ENCODE peak calls at places on chromosomes 7 and 10, in ten cellular contexts. D, Y, T, Q, P, V, C, H, S and U are unnamed samples.

GRCh38 chr10:87650838-87651237 is 8.8 kb upstream of the PAPSS2 start:
- DNase-seq in D (no peak), Y (no peak), T (no peak), Q (no peak), P (no peak), V (no peak), C (no peak), H (no peak), S (no peak), U (no peak)

GRCh38 chr7:47472444-47473157 is 109.3 kb downstream of the TNS3 start:
- DNase-seq in D (no peak), Y (no peak), T (no peak), Q (no peak), P (no peak), V (no peak), C (no peak), H (no peak), S (no peak), U (no peak)

GRCh38 chr7:79610301-79610700 is 156.8 kb upstream of the MAGI2 start:
- DNase-seq in D (no peak), Y (no peak), T (no peak), Q (no peak), P (no peak), V (no peak), C (no peak), H (no peak), S (no peak), U (no peak)

GRCh38 chr10:97355571-97355975 is 21.0 kb upstream of the FRAT2 start:
- DNase-seq in D (no peak), Y (no peak), T (no peak), Q (no peak), P (no peak), V (no peak), C (no peak), H (no peak), S (no peak), U (no peak)

GRCh38 chr10:112801748-112802147 is 148.3 kb upstream of the TCF7L2 start:
- DNase-seq in D (no peak), Y (no peak), T (no peak), Q (no peak), P (no peak), V (no peak), C (no peak), H (no peak), S (no peak), U (no peak)

GRCh38 chr10:60611291-60611747 is 167.0 kb upstream of the CDK1 start:
- DNase-seq in D (no peak), Y (no peak), T (no peak), Q (no peak), P (peak), V (no peak), C (no peak), H (no peak), S (peak), U (no peak)

GRCh38 chr7:133081119-133081604 is 728 bp downstream of the CHCHD3 start:
- DNase-seq in D (no peak), Y (no peak), T (no peak), Q (no peak), P (no peak), V (peak), C (no peak), H (no peak), S (no peak), U (no peak)

GRCh38 chr10:17200885-17201164 is 647 bp downstream of the TRDMT1 start:
- DNase-seq in D (peak), Y (no peak), T (peak), Q (peak), P (peak), V (no peak), C (no peak), H (no peak), S (peak), U (no peak)

GRCh38 chr7:95766657-95767056 is 5.7 kb upstream of the DYNC1I1 start:
- DNase-seq in D (no peak), Y (no peak), T (no peak), Q (no peak), P (no peak), V (no peak), C (no peak), H (no peak), S (no peak), U (no peak)

GRCh38 chr7:111424768-111425167 is 137.5 kb downstream of the IMMP2L start:
- DNase-seq in D (no peak), Y (no peak), T (no peak), Q (no peak), P (peak), V (no peak), C (no peak), H (no peak), S (peak), U (no peak)

GRCh38 chr7:111855161-111855841 is 293.0 kb upstream of the IMMP2L start:
- DNase-seq in D (peak), Y (no peak), T (peak), Q (peak), P (peak), V (no peak), C (no peak), H (no peak), S (peak), U (no peak)

GRCh38 chr7:150435390-150436073 is 14.9 kb upstream of the GIMAP8 start:
- DNase-seq in D (no peak), Y (no peak), T (no peak), Q (no peak), P (no peak), V (peak), C (no peak), H (no peak), S (no peak), U (no peak)

GRCh38 chr7:5557920-5558401 is 134.3 kb upstream of the TNRC18 start:
- DNase-seq in D (no peak), Y (no peak), T (peak), Q (peak), P (peak), V (peak), C (peak), H (no peak), S (no peak), U (no peak)

GRCh38 chr7:44143606-44144250 is 2.6 kb upstream of the MYL7 start:
- DNase-seq in D (no peak), Y (no peak), T (peak), Q (peak), P (no peak), V (peak), C (peak), H (no peak), S (no peak), U (no peak)

GRCh38 chr7:111107989-111108388 is 17.1 kb downstream of the LRRN3 start:
- DNase-seq in D (peak), Y (no peak), T (no peak), Q (no peak), P (no peak), V (peak), C (no peak), H (no peak), S (no peak), U (no peak)

GRCh38 chr10:110357252-110357780 is 52.6 kb upstream of the SMNDC1 start:
- DNase-seq in D (no peak), Y (peak), T (no peak), Q (peak), P (no peak), V (no peak), C (no peak), H (peak), S (peak), U (peak)

GRCh38 chr7:143416565-143417149 is 8.0 kb upstream of the EPHA1 start:
- DNase-seq in D (peak), Y (no peak), T (no peak), Q (no peak), P (peak), V (no peak), C (no peak), H (no peak), S (peak), U (no peak)

GRCh38 chr7:2820508-2820934 is 23.6 kb downstream of the GNA12 start:
- DNase-seq in D (no peak), Y (no peak), T (peak), Q (no peak), P (peak), V (peak), C (no peak), H (no peak), S (peak), U (no peak)

GRCh38 chr10:69037489-69037888 is 48.9 kb downstream of the KIFBP start:
- DNase-seq in D (no peak), Y (no peak), T (no peak), Q (no peak), P (no peak), V (no peak), C (no peak), H (no peak), S (no peak), U (no peak)

GRCh38 chr7:117399820-117400422 is 27.4 kb downstream of the ASZ1 start:
- DNase-seq in D (peak), Y (no peak), T (no peak), Q (no peak), P (peak), V (no peak), C (no peak), H (no peak), S (peak), U (no peak)

GRCh38 chr10:98047009-98047741 is 16.8 kb upstream of the CRTAC1 start:
- DNase-seq in D (peak), Y (no peak), T (no peak), Q (peak), P (no peak), V (no peak), C (peak), H (no peak), S (no peak), U (no peak)

GRCh38 chr7:7918736-7919448 is 49.7 kb upstream of the GLCCI1 start:
- DNase-seq in D (no peak), Y (no peak), T (no peak), Q (no peak), P (no peak), V (no peak), C (no peak), H (no peak), S (no peak), U (no peak)

GRCh38 chr7:24318326-24318725 is 34.3 kb downstream of the NPY start:
- DNase-seq in D (no peak), Y (no peak), T (no peak), Q (no peak), P (no peak), V (no peak), C (no peak), H (no peak), S (no peak), U (no peak)

GRCh38 chr10:71996598-71997371 is 32.6 kb downstream of the CHST3 start:
- DNase-seq in D (no peak), Y (no peak), T (no peak), Q (peak), P (no peak), V (no peak), C (no peak), H (no peak), S (no peak), U (no peak)

GRCh38 chr10:114244126-114244525 is 5.1 kb downstream of the VWA2 start:
- DNase-seq in D (no peak), Y (no peak), T (peak), Q (no peak), P (no peak), V (no peak), C (no peak), H (no peak), S (no peak), U (no peak)

GRCh38 chr10:101287922-101288638 is 58.8 kb upstream of the LBX1 start:
- DNase-seq in D (peak), Y (no peak), T (no peak), Q (no peak), P (peak), V (no peak), C (no peak), H (no peak), S (no peak), U (no peak)

GRCh38 chr10:72133517-72133916 is 45.2 kb upstream of the SPOCK2 start:
- DNase-seq in D (no peak), Y (no peak), T (no peak), Q (no peak), P (no peak), V (no peak), C (no peak), H (no peak), S (no peak), U (no peak)

GRCh38 chr10:101812606-101813005 is 5.6 kb downstream of the OGA start:
- DNase-seq in D (no peak), Y (no peak), T (no peak), Q (no peak), P (no peak), V (no peak), C (no peak), H (no peak), S (no peak), U (no peak)

GRCh38 chr10:5942471-5942870 is 34.9 kb downstream of the IL15RA start:
- DNase-seq in D (no peak), Y (no peak), T (peak), Q (peak), P (no peak), V (peak), C (peak), H (no peak), S (no peak), U (no peak)

GRCh38 chr10:32941357-32941756 is 16.7 kb downstream of the ITGB1 start:
- DNase-seq in D (no peak), Y (no peak), T (no peak), Q (no peak), P (no peak), V (no peak), C (no peak), H (no peak), S (no peak), U (no peak)

GRCh38 chr10:25125151-25125550 is 49.6 kb upstream of the GPR158 start:
- DNase-seq in D (peak), Y (no peak), T (no peak), Q (peak), P (no peak), V (no peak), C (no peak), H (no peak), S (no peak), U (no peak)

GRCh38 chr7:40918701-40919271 is 784.0 kb downstream of the SUGCT start:
- DNase-seq in D (no peak), Y (no peak), T (no peak), Q (no peak), P (peak), V (no peak), C (no peak), H (no peak), S (peak), U (no peak)

GRCh38 chr7:41437257-41438196 is 265.4 kb downstream of the INHBA start:
- DNase-seq in D (no peak), Y (no peak), T (no peak), Q (no peak), P (peak), V (peak), C (no peak), H (no peak), S (peak), U (no peak)